ENCODE peak calls at places on chromosomes 3 and 15, in eight cellular contexts. Q is kidney, T is uterus, Y is heart left ventricle, H is fibroblast of lung, E is neuronal stem cell, P is endodermal cell, N is suprapubic skin. S is an unnamed sample.

GRCh38 chr3:1251282-1252060 is 158.6 kb downstream of the CNTN6 start:
- DNase-seq in P (no peak), T (no peak), Y (no peak), E (no peak), H (peak; percentile 49), Q (no peak), N (no peak), S (no peak)

GRCh38 chr15:34360298-34360697 is 6.7 kb downstream of the LPCAT4 start:
- DNase-seq in Q (no peak), T (no peak), E (no peak), N (no peak), Y (no peak), H (no peak), P (peak; percentile 78), S (no peak)

GRCh38 chr15:67201136-67201535 is 53.3 kb downstream of the AAGAB start:
- DNase-seq in N (no peak), Y (no peak), H (peak; percentile 56), Q (no peak), P (no peak), T (no peak), E (peak; percentile 47), S (no peak)

GRCh38 chr3:140050977-140051957 is 116.3 kb downstream of the CLSTN2 start:
- DNase-seq in Y (peak; percentile 24), E (no peak), Q (no peak), P (peak; percentile 70), H (no peak), N (no peak), T (no peak), S (no peak)

GRCh38 chr3:186772886-186773417 is 10.4 kb upstream of the EIF4A2 start:
- DNase-seq in Y (peak; percentile 82), P (peak; percentile 84), N (peak; percentile 91), Q (peak; percentile 92), E (no peak), T (peak; percentile 20), H (peak; percentile 35), S (peak; percentile 85)

GRCh38 chr15:27592036-27592725 is 506.9 kb downstream of the OCA2 start:
- DNase-seq in H (peak; percentile 39), T (no peak), N (no peak), P (peak; percentile 61), Y (no peak), E (no peak), Q (no peak), S (no peak)

GRCh38 chr3:123272547-123272946 is 70.8 kb downstream of the SEC22A start:
- DNase-seq in E (no peak), P (peak; percentile 40), Y (no peak), Q (no peak), T (no peak), N (no peak), H (peak; percentile 55), S (no peak)

GRCh38 chr15:52624262-52624661 is 54.9 kb downstream of the ATOSA start:
- DNase-seq in T (no peak), Y (no peak), P (no peak), N (no peak), E (no peak), H (no peak), Q (no peak), S (no peak)

GRCh38 chr15:63019539-63020109 is 22.9 kb upstream of the TPM1 start:
- DNase-seq in E (no peak), P (peak; percentile 81), Y (no peak), H (peak; percentile 95), N (no peak), T (no peak), Q (no peak), S (no peak)

GRCh38 chr3:183576487-183577107 is 21.1 kb upstream of the KLHL6 start:
- DNase-seq in Q (no peak), H (peak; percentile 7), N (no peak), P (no peak), Y (no peak), T (no peak), E (no peak), S (no peak)

GRCh38 chr3:57952208-57952631 is 56.0 kb upstream of the FLNB start:
- DNase-seq in N (no peak), T (peak; percentile 81), Q (peak; percentile 87), E (no peak), Y (peak; percentile 82), H (peak; percentile 99), P (peak; percentile 88), S (no peak)

GRCh38 chr3:115071122-115071521 is 76.0 kb downstream of the ZBTB20 start:
- DNase-seq in H (peak; percentile 60), P (no peak), E (no peak), T (no peak), Q (no peak), Y (no peak), N (no peak), S (no peak)
- H3K4me3 ChIP-seq in H (no peak overlapping the region), P (no peak overlapping the region), E (no peak overlapping the region), T (no peak overlapping the region), Q (no peak overlapping the region), Y (peak overlapping the region; percentile 10), N (no peak overlapping the region), S (no peak overlapping the region)

GRCh38 chr3:12532182-12532581 is 13.1 kb downstream of the MKRN2OS start:
- DNase-seq in Y (no peak), T (no peak), P (no peak), H (no peak), N (no peak), E (no peak), Q (no peak), S (no peak)
- H3K36me3 ChIP-seq in Y (no peaks in the 10 kb centered on the region), T (no peaks in the 10 kb centered on the region), P (peaks cover 23% of the 10 kb centered on the region), H (no peaks in the 10 kb centered on the region), N (peaks cover 11% of the 10 kb centered on the region), E (peaks cover 14% of the 10 kb centered on the region), Q (peaks cover 21% of the 10 kb centered on the region), S (no peaks in the 10 kb centered on the region)

GRCh38 chr3:121436074-121436473 is 109.7 kb downstream of the POLQ start:
- DNase-seq in N (no peak), Q (no peak), P (no peak), Y (no peak), T (no peak), E (no peak), H (no peak), S (no peak)

GRCh38 chr3:121430816-121431215 is 115.0 kb downstream of the POLQ start:
- DNase-seq in N (no peak), Q (no peak), H (no peak), T (no peak), E (no peak), P (no peak), Y (no peak), S (no peak)

GRCh38 chr3:121436641-121437040 is 109.1 kb downstream of the POLQ start:
- DNase-seq in P (no peak), E (no peak), Q (no peak), Y (no peak), H (no peak), T (no peak), N (no peak), S (no peak)

GRCh38 chr3:121431717-121432517 is 113.9 kb downstream of the POLQ start:
- DNase-seq in T (no peak), N (no peak), E (no peak), P (no peak), Y (no peak), H (peak; percentile 47), Q (no peak), S (peak; percentile 27)
- H3K4me3 ChIP-seq in T (peak overlapping the region; percentile 25), N (peak overlapping the region; percentile 36), E (no peak overlapping the region), P (no peak overlapping the region), Y (peak overlapping the region; percentile 45), H (peak overlapping the region; percentile 30), Q (peak overlapping the region; percentile 65), S (no peak overlapping the region)

GRCh38 chr3:185306847-185307246 is 53.0 kb upstream of the EHHADH start:
- DNase-seq in E (no peak), T (no peak), Q (no peak), P (no peak), Y (no peak), N (no peak), H (no peak), S (no peak)
- H3K36me3 ChIP-seq in E (peaks cover 2% of the 10 kb centered on the region), T (no peaks in the 10 kb centered on the region), Q (no peaks in the 10 kb centered on the region), P (peaks cover 4% of the 10 kb centered on the region), Y (no peaks in the 10 kb centered on the region), N (peaks cover 4% of the 10 kb centered on the region), H (no peaks in the 10 kb centered on the region), S (no peaks in the 10 kb centered on the region)

DNA sequence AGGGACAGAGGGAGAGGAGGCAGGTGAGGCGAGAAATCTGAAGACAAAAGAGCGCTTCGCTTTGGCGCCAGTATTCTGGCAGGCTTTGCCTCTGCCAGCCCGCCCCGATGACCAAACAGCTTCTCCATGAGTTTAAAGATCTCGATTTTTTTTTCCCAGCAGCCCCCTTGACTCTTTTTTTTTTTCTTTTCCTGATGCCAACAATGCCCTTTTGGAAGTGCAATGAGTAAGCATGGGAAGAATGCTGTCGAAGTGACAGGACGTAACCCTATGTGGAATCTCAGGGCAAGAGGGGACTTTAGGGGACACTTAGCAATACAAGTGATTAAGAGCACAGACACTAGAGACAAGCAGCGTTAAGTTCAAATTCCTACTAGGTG is 211.7 kb downstream of the FGF12 start:
- DNase-seq in Q (no peak), T (no peak), P (no peak), Y (no peak), N (no peak), H (no peak), E (no peak), S (no peak)
- H3K4me3 ChIP-seq in Q (peak overlapping the region; percentile 46), T (no peak overlapping the region), P (peak overlapping the region; percentile 84), Y (peak overlapping the region; percentile 61), N (peak overlapping the region; percentile 51), H (no peak overlapping the region), E (no peak overlapping the region), S (no peak overlapping the region)

DNA sequence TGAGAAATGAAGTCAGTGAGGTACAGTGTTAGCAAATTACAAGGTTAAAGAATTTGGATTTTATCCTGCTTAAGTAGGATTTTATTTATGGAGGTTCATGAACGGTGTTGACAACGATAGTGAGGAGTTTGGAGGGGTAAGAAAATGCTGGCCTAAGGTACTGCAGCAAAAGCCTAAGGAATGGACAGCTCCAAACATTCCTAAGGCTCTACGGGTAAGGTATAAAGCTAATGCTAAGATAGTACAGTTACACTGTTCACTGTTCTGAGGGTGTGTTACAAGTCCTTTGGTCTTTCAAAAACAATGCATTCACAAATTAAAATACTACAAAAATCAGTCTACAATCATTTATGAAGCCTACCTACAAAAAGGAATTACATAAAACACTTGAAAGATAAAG is 7.3 kb downstream of the MTMR10 start:
- DNase-seq in Q (no peak), Y (no peak), N (no peak), P (no peak), T (no peak), H (peak; percentile 8), E (no peak), S (no peak)
- H3K36me3 ChIP-seq in Q (peaks cover 3% of the 10 kb centered on the region), Y (no peaks in the 10 kb centered on the region), N (peaks cover 31% of the 10 kb centered on the region), P (peaks cover 15% of the 10 kb centered on the region), T (no peaks in the 10 kb centered on the region), H (peaks cover 6% of the 10 kb centered on the region), E (peaks cover 1% of the 10 kb centered on the region), S (peaks cover 3% of the 10 kb centered on the region)

GRCh38 chr15:81760686-81761085 is 285.1 kb downstream of the MEX3B start:
- DNase-seq in Y (no peak), Q (no peak), N (peak; percentile 65), P (peak; percentile 10), T (no peak), H (no peak), E (no peak), S (no peak)
- H3K4me3 ChIP-seq in Y (no peak overlapping the region), Q (no peak overlapping the region), N (no peak overlapping the region), P (no peak overlapping the region), T (no peak overlapping the region), H (no peak overlapping the region), E (no peak overlapping the region), S (no peak overlapping the region)

DNA sequence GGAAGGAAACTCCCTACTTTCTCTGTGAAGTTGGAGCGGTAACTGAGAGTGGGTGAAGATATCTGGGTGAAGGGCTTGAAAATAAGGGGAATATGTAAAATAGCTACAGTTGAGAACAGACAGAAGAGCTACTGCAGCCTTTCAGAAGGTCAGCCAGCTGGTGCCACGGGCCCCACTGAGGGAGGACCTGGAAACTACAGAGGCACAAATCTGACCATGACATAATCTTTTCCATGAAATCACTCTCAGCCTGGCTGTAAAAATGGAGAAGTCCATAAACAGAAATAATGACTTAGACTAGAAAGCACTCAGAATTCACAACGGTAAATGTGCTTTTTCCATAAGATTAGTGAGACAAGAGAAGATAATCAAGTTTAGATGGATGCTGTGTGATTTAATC is 46.4 kb downstream of the ST3GAL6 start:
- DNase-seq in Q (no peak), Y (peak; percentile 41), N (no peak), T (no peak), E (no peak), P (no peak), H (no peak), S (no peak)
- H3K36me3 ChIP-seq in Q (peaks cover 13% of the 10 kb centered on the region), Y (peaks cover 17% of the 10 kb centered on the region), N (peaks cover 25% of the 10 kb centered on the region), T (no peaks in the 10 kb centered on the region), E (peaks cover 30% of the 10 kb centered on the region), P (peaks cover 83% of the 10 kb centered on the region), H (peaks cover 12% of the 10 kb centered on the region), S (no peaks in the 10 kb centered on the region)

S was measured in GM06990.